ENCODE peak calls at places on chromosomes 11 and 22, in six cellular contexts. H is IMR-90, R is ovary, W is H9, F is transverse colon, P is right atrium auricular region. S is an unnamed sample. For H3K4me1, the result is how much of the 10 kb centered on the place peaks cover.

GRCh38 chr11:83612891-83613766 is 327.0 kb upstream of the CCDC90B start:
- DNase-seq in F (no peak), R (no peak), H (no peak), P (no peak), W (peak), S (no peak)

GRCh38 chr11:76962583-76963416 is 71.4 kb upstream of the B3GNT6 start:
- DNase-seq in W (no peak), R (no peak), F (peak), P (no peak), H (no peak), S (no peak)

GRCh38 chr11:8192016-8192895 is 23.4 kb upstream of the RIC3 start:
- DNase-seq in R (peak), W (peak), F (peak), P (no peak), H (peak), S (no peak)

GRCh38 chr11:129278586-129279319 is 86.6 kb upstream of the ARHGAP32 start:
- DNase-seq in F (peak), R (peak), W (no peak), H (no peak), P (no peak), S (no peak)

GRCh38 chr11:121716060-121716459 is 263.3 kb upstream of the SORL1-AS1 start:
- DNase-seq in H (peak), R (no peak), F (no peak), P (no peak), W (no peak), S (no peak)

GRCh38 chr11:16942342-16942741 is 71.9 kb downstream of the PLEKHA7 start:
- DNase-seq in F (no peak), H (no peak), P (peak), W (no peak), R (no peak), S (no peak)

GRCh38 chr11:27124514-27125264 is 84.1 kb downstream of the BBOX1 start:
- DNase-seq in W (no peak), H (peak), P (no peak), R (no peak), F (no peak), S (no peak)

GRCh38 chr11:10375280-10376048 is 70.6 kb downstream of the ADM start:
- DNase-seq in R (no peak), H (peak), F (no peak), P (no peak), W (no peak), S (no peak)

GRCh38 chr22:31488988-31489617 is 539 bp downstream of the EIF4ENIF1 start:
- DNase-seq in R (peak), W (peak), H (peak), F (peak), P (no peak), S (no peak)

GRCh38 chr11:76752321-76753175 is 30.6 kb upstream of the TSKU start:
- DNase-seq in H (peak), R (peak), W (no peak), P (peak), F (peak), S (no peak)

GRCh38 chr11:78022397-78023396 is at the start of gene KCTD14:
- DNase-seq in R (no peak), W (peak), F (peak), H (no peak), P (no peak), S (peak)

GRCh38 chr11:119322360-119322739 is 5.4 kb upstream of the MCAM start:
- DNase-seq in R (no peak), H (no peak), W (no peak), P (no peak), F (no peak), S (no peak)
- H3K27ac ChIP-seq in R (no peak), H (no peak), W (no peak), P (peak), F (peak), S (no peak)

GRCh38 chr11:6241316-6241715 is 2.4 kb downstream of the CNGA4 start:
- DNase-seq in P (no peak), W (no peak), R (no peak), H (no peak), F (no peak), S (no peak)
- TF ChIP-seq CTCF in P (no peak), W (no peak), R (no peak), H (no peak), F (no peak), S (no peak)

DNA sequence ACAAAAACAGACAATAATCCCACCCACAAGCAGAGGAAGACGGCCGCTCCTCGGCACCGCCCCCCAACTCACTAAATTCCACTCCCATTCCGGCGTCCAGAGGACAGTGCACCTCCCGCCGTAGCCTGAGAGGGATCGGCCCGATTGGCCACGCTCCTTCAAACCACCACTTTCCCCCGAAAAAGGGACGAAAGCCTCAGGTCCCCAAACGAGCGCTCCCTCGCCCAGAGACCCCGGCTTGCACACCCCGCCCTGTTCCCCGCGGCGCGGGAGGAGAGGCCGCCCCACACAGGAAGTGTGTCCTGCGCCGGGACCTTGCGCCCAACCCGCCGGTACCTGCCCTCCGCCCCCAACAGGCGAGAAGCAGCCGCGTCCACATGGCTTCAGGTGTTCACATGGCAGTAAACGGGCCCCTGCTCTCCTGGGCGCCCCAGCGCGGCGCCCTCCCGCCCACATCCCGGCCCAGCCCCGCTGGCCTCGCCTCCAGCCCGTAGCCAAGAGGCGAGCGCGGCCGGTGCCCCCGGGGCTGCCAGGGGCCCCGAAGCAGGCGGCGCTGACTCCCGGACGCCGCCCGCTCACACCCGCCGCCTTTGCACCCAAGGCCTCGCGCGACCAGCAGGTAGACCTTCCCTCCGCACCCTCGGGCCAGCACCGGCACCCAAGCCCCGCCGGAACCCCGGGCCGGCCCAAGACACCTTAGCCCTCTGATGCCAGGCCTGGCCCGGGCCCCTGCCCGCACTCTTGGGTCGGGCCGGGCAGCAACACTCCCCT is 861 bp downstream of the TCF20 start:
- DNase-seq in P (no peak), F (peak), W (peak), R (peak), H (no peak), S (peak)
- H3K4me1 ChIP-seq in P (under half), F (under half), W (under half), R (under half), H (under half), S (under half)

DNA sequence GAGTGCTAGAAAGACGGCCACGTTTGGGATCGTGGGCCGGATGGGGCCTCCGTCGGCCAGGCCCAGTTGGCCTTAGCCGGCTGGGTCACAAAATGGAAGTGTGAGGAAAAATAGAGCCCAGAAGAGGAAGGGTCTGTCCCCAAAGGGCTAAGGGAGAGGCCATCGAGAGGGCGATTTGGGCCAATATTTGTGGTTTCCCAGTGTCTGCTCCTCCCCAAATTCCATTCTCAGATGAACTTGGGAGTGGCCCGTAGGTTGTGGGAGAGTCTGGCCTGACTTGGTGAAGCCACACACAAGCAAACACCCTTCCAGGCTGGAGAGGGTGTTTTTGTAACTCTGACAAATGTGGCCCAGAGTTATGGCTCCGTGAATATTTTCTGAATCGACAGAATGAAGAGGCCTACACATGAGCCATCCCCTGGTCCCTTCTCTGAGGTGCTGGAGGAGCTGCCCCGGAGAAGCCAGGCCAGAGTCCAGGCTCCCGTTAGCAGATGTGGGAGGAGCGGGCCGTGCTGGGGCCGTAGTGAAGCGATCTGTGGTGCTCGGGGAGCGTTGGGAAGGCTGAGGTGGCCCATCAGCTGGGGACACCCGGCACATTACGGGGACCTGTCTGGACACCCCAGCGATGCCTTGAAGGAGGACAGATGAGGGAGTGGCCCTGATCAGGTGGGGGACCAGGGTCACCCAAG is 73.5 kb upstream of the PPARA start:
- DNase-seq in R (peak), F (peak), H (peak), P (peak), W (no peak), S (peak)
- H3K27ac ChIP-seq in R (peak), F (peak), H (peak), P (peak), W (no peak), S (peak)

GRCh38 chr11:65743928-65744698 is 23.5 kb upstream of the RNASEH2C start:
- DNase-seq in P (no peak), H (no peak), W (peak), F (peak), R (no peak), S (no peak)
- TF ChIP-seq CTCF in P (no peak), H (peak), W (peak), F (no peak), R (no peak), S (peak)

DNA sequence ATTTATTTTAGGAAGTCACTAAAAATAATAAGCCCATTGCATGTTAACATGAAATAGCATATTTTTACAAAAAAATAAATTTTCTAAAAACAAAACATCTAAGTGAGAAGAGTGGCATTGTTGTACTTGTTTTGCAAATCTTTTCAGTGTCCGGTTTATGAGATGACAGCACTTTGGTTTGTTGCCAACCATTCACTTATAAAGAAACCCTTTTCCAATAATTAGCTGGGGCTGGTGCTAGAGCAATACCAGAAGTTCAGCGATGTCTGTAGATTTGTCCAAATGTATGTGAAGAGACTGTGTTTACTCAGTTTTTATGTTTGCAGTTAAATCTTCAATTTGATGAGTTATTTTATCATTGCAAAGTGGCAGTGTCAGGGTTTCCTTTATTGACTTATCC is 22.1 kb upstream of the KRTAP5-7 start:
- DNase-seq in F (no peak), R (no peak), P (no peak), H (no peak), W (no peak), S (no peak)
- H3K4me1 ChIP-seq in F (under half), R (under half), P (under half), H (under half), W (under half), S (under half)

GRCh38 chr11:96188625-96189006 is 154.4 kb downstream of the MAML2 start:
- DNase-seq in R (no peak), W (no peak), H (peak), F (no peak), P (no peak), S (no peak)
- H3K27ac ChIP-seq in R (no peak), W (no peak), H (peak), F (no peak), P (peak), S (peak)